ENCODE peak calls at places on chromosomes 2 and 18, in seven cellular contexts. V is cardiac fibroblast, Z is SK-MEL-5, P is left cardiac atrium, W is nephron progenitor cell, J is MV-4-11, L is T follicular helper cell. C is an unnamed sample.
A peak's percentile ranks its signal among the peaks of the same experiment; 100 is the strongest.

GRCh38 chr2:128504242-128505149 is 185.8 kb upstream of the HS6ST1 start:
- DNase-seq in W (no peak), V (no peak), Z (no peak), L (no peak), P (no peak), J (no peak), C (no peak)

GRCh38 chr2:70362661-70363060 is 60.8 kb upstream of the FAM136A start:
- DNase-seq in L (no peak), V (no peak), W (no peak), Z (no peak), J (no peak), P (no peak), C (no peak)

GRCh38 chr2:232894251-232894650 is 24.2 kb downstream of the SNORC start:
- DNase-seq in Z (no peak), J (no peak), L (no peak), V (no peak), P (no peak), W (no peak), C (no peak)

GRCh38 chr2:112866128-112866835 is 29.7 kb upstream of the IL1B start:
- DNase-seq in W (no peak), L (no peak), P (no peak), J (no peak), V (no peak), Z (no peak), C (no peak)

GRCh38 chr2:14492920-14493503 is 139.5 kb upstream of the LRATD1 start:
- DNase-seq in Z (no peak), P (no peak), J (no peak), W (no peak), V (no peak), L (no peak), C (no peak)

GRCh38 chr2:59604143-59604542 is 949.3 kb downstream of the BCL11A start:
- DNase-seq in W (no peak), J (no peak), P (no peak), L (no peak), V (no peak), Z (no peak), C (peak; percentile 6)

GRCh38 chr2:66426250-66427064 is 8.5 kb upstream of the MEIS1 start:
- DNase-seq in W (peak; percentile 54), P (no peak), Z (no peak), V (no peak), J (no peak), L (no peak), C (no peak)

GRCh38 chr2:217864960-217865359 is 137.8 kb downstream of the TNS1 start:
- DNase-seq in V (no peak), L (no peak), Z (no peak), J (no peak), P (no peak), W (no peak), C (no peak)

GRCh38 chr2:226873826-226874225 is 38.0 kb downstream of the RHBDD1 start:
- DNase-seq in L (no peak), P (no peak), Z (no peak), V (no peak), J (no peak), W (no peak), C (no peak)

GRCh38 chr18:3002766-3003165 is 10.2 kb downstream of the LPIN2 start:
- DNase-seq in W (no peak), V (no peak), L (no peak), P (no peak), Z (no peak), J (no peak), C (no peak)

GRCh38 chr18:2827076-2827475 is 19.7 kb upstream of the EMILIN2 start:
- DNase-seq in V (peak; percentile 51), W (no peak), J (no peak), L (no peak), P (no peak), Z (no peak), C (no peak)

GRCh38 chr2:136985044-136985443 is 219.7 kb downstream of the THSD7B start:
- DNase-seq in W (no peak), L (no peak), P (no peak), Z (no peak), V (peak; percentile 1), J (no peak), C (no peak)

GRCh38 chr2:175180701-175181103 is 808 bp downstream of the ATP5MC3 start:
- DNase-seq in V (peak; percentile 56), L (peak; percentile 11), P (peak; percentile 54), Z (peak; percentile 54), J (peak; percentile 41), W (peak; percentile 41), C (peak; percentile 42)

GRCh38 chr2:108988796-108989713 is at the start of gene EDAR:
- DNase-seq in J (no peak), L (peak; percentile 34), W (peak; percentile 51), V (peak; percentile 28), P (peak; percentile 38), Z (peak; percentile 43), C (peak; percentile 32)

GRCh38 chr2:198383392-198383791 is 579.0 kb downstream of the PLCL1 start:
- DNase-seq in J (peak; percentile 30), L (no peak), W (no peak), Z (no peak), P (no peak), V (no peak), C (no peak)